ENCODE peak calls at places on chromosome 4, in four cellular contexts. I is K562, D is GM12878, V is HL-60. M is an unnamed sample.

GRCh38 chr4:65623509-65623908 is 46.8 kb downstream of the EPHA5 start:
- DNase-seq in I (no peak), D (no peak), V (no peak), M (no peak)

GRCh38 chr4:156021298-156021697 is 67.6 kb upstream of the CTSO start:
- DNase-seq in I (no peak), D (no peak), V (no peak), M (no peak)

GRCh38 chr4:161856711-161857326 is 307.0 kb downstream of the FSTL5 start:
- DNase-seq in I (no peak), D (no peak), V (no peak), M (no peak)

GRCh38 chr4:169136330-169136729 is 126.3 kb upstream of the CBR4 start:
- DNase-seq in I (no peak), D (no peak), V (no peak), M (no peak)

GRCh38 chr4:17511041-17511949 is 595 bp downstream of the QDPR start:
- DNase-seq in I (peak; percentile 46), D (no peak), V (peak; percentile 73), M (no peak)

GRCh38 chr4:22062676-22063075 is 114.1 kb upstream of the KCNIP4 start:
- DNase-seq in I (no peak), D (no peak), V (no peak), M (no peak)

GRCh38 chr4:90580271-90580825 is 453.2 kb downstream of the CCSER1 start:
- DNase-seq in I (no peak), D (no peak), V (no peak), M (no peak)

GRCh38 chr4:2515835-2516550 is 20.5 kb upstream of the FAM193A start:
- DNase-seq in I (no peak), D (no peak), V (no peak), M (no peak)

GRCh38 chr4:150411527-150411926 is 170.4 kb upstream of the MAB21L2 start:
- DNase-seq in I (no peak), D (no peak), V (no peak), M (no peak)

DNA sequence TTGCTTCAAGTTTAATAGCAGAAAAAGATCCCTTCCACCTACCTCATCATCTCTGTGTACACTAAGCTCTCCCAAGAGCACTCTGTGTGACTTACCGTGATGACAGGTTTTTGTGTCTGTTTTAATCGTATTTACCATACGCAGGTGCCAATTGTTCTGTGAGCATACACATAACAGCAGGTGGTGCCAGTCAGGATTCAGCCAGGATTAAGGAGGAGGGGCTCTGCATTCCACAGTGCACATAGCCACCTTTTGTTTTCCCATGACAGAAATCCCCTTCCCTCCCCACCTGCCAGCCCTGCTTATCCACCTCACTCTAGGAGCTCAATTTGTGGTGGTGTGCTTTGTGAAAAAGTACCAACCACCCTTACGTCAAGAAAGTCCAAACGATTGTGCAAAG is 14.8 kb downstream of the ANK2 start:
- DNase-seq in I (no peak), D (no peak), V (no peak), M (no peak)
- TF ChIP-seq SPI1 in I (no peak), D (no peak), V (no peak), M (no peak)

DNA sequence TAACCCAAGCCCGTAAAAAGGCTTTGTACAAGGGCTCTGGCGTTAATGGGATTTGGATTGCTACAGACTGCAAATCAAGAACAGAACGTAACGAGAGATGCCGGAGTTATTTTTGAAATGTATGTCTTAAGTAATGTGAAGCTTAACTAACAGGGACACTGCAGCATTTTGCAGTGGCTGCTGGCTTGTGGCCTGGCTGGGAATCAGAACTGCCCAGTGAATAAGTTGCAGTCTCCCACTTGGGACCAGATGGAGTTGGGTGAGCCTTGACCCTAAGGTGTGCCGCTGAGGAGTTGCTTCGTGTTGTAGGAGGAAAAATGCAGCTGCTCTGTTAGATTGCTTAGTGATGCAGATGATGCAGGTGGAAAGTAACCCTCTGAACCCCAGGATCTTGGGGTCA is 318.3 kb downstream of the DHX15 start:
- DNase-seq in I (no peak), D (no peak), V (no peak), M (no peak)
- TF ChIP-seq SPI1 in I (no peak), D (no peak), V (no peak), M (no peak)

GRCh38 chr4:96524311-96524875 is 684.5 kb downstream of the PDHA2 start:
- DNase-seq in I (no peak), D (no peak), V (no peak), M (no peak)

GRCh38 chr4:96521046-96521536 is 681.2 kb downstream of the PDHA2 start:
- DNase-seq in I (no peak), D (no peak), V (no peak), M (no peak)

GRCh38 chr4:96519291-96519690 is 679.4 kb downstream of the PDHA2 start:
- DNase-seq in I (no peak), D (no peak), V (no peak), M (no peak)
- TF ChIP-seq SPI1 in I (no peak), D (no peak), V (no peak), M (no peak)

GRCh38 chr4:107548211-107548905 is 171.7 kb downstream of the PAPSS1 start:
- DNase-seq in I (no peak), D (no peak), V (no peak), M (no peak)
- TF ChIP-seq SPI1 in I (no peak), D (no peak), V (no peak), M (no peak)

GRCh38 chr4:122665148-122665547 is 44.3 kb upstream of the IL21 start:
- DNase-seq in I (no peak), D (no peak), V (no peak), M (no peak)
- TF ChIP-seq SPI1 in I (no peak), D (no peak), V (no peak), M (no peak)

DNA sequence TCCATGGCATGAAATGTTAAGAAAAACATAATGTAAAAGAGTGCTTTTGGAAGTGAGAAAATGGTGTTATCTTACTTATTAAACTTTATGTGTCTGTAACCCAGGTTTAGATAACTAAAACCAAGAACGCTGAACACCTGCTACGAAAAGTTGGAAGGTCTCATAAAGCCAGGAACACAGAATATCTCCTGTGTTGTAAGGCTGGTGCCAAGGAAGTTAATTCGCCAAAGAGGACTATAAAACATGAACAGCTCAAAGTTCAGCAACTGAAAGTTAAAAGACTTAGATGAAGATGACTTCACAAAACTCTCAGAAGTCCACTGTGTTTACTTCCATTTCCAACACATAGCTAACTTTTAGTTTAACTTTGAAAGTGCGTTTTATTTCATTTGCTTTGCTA is 54.3 kb downstream of the GPRIN3 start:
- DNase-seq in I (no peak), D (no peak), V (no peak), M (no peak)
- TF ChIP-seq SPI1 in I (no peak), D (no peak), V (no peak), M (no peak)

DNA sequence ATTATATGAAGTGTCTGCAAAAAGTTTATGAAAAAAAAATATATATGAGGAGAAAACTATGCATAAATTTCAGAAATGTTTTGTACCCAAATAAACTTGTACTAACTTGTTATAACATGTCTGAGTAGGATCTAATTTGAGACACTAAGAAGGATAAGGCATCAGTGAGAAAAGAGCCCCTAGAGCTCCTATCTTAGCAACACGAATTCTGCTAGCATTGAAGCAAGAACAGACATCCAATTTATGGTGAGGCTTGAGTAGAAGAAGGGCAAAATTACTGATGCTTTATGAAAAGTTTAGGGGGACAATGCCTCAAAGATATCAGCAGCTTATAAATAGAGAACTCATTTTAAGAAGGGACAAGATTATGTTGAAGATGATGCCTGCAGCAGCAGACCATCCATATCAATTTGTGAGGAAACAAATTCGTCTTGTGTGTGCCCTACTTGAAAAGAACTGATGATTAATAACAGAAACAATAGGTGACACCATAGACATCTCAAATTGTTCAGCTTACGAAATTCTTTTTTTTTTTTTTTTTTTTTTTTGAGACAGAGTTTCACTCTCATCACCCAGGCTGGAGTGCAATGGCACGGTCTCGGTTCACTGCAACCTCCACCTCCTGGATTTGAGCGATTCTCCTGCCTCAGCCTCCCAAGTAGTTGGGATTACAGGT is 35.7 kb upstream of the ADAM29 start:
- DNase-seq in I (no peak), D (no peak), V (no peak), M (no peak)
- TF ChIP-seq SPI1 in I (no peak), D (no peak), V (no peak), M (no peak)

GRCh38 chr4:141467225-141467624 is 169.2 kb upstream of the IL15 start:
- DNase-seq in I (no peak), D (no peak), V (no peak), M (no peak)
- TF ChIP-seq SPI1 in I (no peak), D (no peak), V (no peak), M (no peak)